ENCODE peak calls at places on chromosomes 7 and 10, in nine cellular contexts. One of them, this sample, is unnamed. For H3K4me1, the result is how much of the 10 kb centered on the place peaks cover.

GRCh38 chr7:141649137-141649864 is 52.7 kb downstream of the DENND11 start:
- DNase-seq in endodermal cell: no peak
- DNase-seq in heart right ventricle: no peak
- DNase-seq in upper lobe of right lung: no peak
- DNase-seq in stomach: no peak
- DNase-seq in SK-N-SH: no peak
- DNase-seq in sigmoid colon: no peak
- DNase-seq in pancreas: no peak
- DNase-seq in mucosa of descending colon: no peak
- DNase-seq in this sample: no peak

GRCh38 chr10:8586504-8586903 is 532.0 kb downstream of the GATA3 start:
- DNase-seq in endodermal cell: no peak
- DNase-seq in upper lobe of right lung: no peak
- DNase-seq in SK-N-SH: no peak
- DNase-seq in sigmoid colon: no peak
- DNase-seq in mucosa of descending colon: no peak
- DNase-seq in pancreas: no peak
- DNase-seq in stomach: no peak
- DNase-seq in heart right ventricle: no peak
- DNase-seq in this sample: no peak

GRCh38 chr10:24866615-24867583 is 85.5 kb downstream of the PRTFDC1 start:
- DNase-seq in upper lobe of right lung: peak
- DNase-seq in sigmoid colon: peak
- DNase-seq in mucosa of descending colon: no peak
- DNase-seq in SK-N-SH: no peak
- DNase-seq in pancreas: no peak
- DNase-seq in stomach: peak
- DNase-seq in endodermal cell: peak
- DNase-seq in heart right ventricle: peak
- DNase-seq in this sample: peak

GRCh38 chr7:155455776-155456516 is 2.0 kb upstream of the EN2 start:
- DNase-seq in pancreas: no peak
- DNase-seq in endodermal cell: peak
- DNase-seq in stomach: no peak
- DNase-seq in mucosa of descending colon: no peak
- DNase-seq in upper lobe of right lung: peak
- DNase-seq in heart right ventricle: no peak
- DNase-seq in sigmoid colon: no peak
- DNase-seq in SK-N-SH: peak
- DNase-seq in this sample: no peak

GRCh38 chr7:102185796-102186195 is 100.9 kb upstream of the SH2B2 start:
- DNase-seq in upper lobe of right lung: no peak
- DNase-seq in mucosa of descending colon: no peak
- DNase-seq in pancreas: no peak
- DNase-seq in heart right ventricle: no peak
- DNase-seq in SK-N-SH: no peak
- DNase-seq in stomach: no peak
- DNase-seq in endodermal cell: no peak
- DNase-seq in sigmoid colon: no peak
- DNase-seq in this sample: no peak

GRCh38 chr10:59337254-59337653 is 25.1 kb downstream of the FAM13C start:
- DNase-seq in sigmoid colon: peak
- DNase-seq in SK-N-SH: no peak
- DNase-seq in mucosa of descending colon: no peak
- DNase-seq in pancreas: no peak
- DNase-seq in heart right ventricle: no peak
- DNase-seq in upper lobe of right lung: no peak
- DNase-seq in endodermal cell: no peak
- DNase-seq in stomach: peak
- DNase-seq in this sample: no peak

GRCh38 chr10:80278480-80278879 is 11.0 kb downstream of the MAT1A start:
- DNase-seq in endodermal cell: no peak
- DNase-seq in heart right ventricle: no peak
- DNase-seq in upper lobe of right lung: no peak
- DNase-seq in pancreas: no peak
- DNase-seq in mucosa of descending colon: no peak
- DNase-seq in sigmoid colon: no peak
- DNase-seq in stomach: peak
- DNase-seq in SK-N-SH: no peak
- DNase-seq in this sample: no peak

GRCh38 chr10:73931767-73932624 is 21.1 kb downstream of the PLAU start:
- DNase-seq in mucosa of descending colon: peak
- DNase-seq in SK-N-SH: no peak
- DNase-seq in upper lobe of right lung: peak
- DNase-seq in heart right ventricle: no peak
- DNase-seq in pancreas: no peak
- DNase-seq in endodermal cell: peak
- DNase-seq in sigmoid colon: no peak
- DNase-seq in stomach: peak
- DNase-seq in this sample: no peak

GRCh38 chr7:101066141-101066857 is 19.0 kb upstream of the TRIM56 start:
- DNase-seq in upper lobe of right lung: no peak
- DNase-seq in sigmoid colon: no peak
- DNase-seq in endodermal cell: peak
- DNase-seq in stomach: no peak
- DNase-seq in pancreas: no peak
- DNase-seq in heart right ventricle: peak
- DNase-seq in mucosa of descending colon: no peak
- DNase-seq in SK-N-SH: no peak
- DNase-seq in this sample: no peak
- TF ChIP-seq CTCF in upper lobe of right lung: no peak
- TF ChIP-seq CTCF in sigmoid colon: no peak
- TF ChIP-seq CTCF in endodermal cell: no peak
- TF ChIP-seq CTCF in stomach: no peak
- TF ChIP-seq CTCF in pancreas: no peak
- TF ChIP-seq CTCF in heart right ventricle: no peak
- TF ChIP-seq CTCF in mucosa of descending colon: no peak
- TF ChIP-seq CTCF in SK-N-SH: no peak
- TF ChIP-seq CTCF in this sample: no peak

GRCh38 chr7:131328387-131329175 is 905 bp downstream of the MKLN1 start:
- DNase-seq in SK-N-SH: no peak
- DNase-seq in stomach: no peak
- DNase-seq in mucosa of descending colon: no peak
- DNase-seq in heart right ventricle: no peak
- DNase-seq in endodermal cell: no peak
- DNase-seq in sigmoid colon: no peak
- DNase-seq in upper lobe of right lung: no peak
- DNase-seq in pancreas: no peak
- DNase-seq in this sample: no peak

GRCh38 chr7:131331806-131332205 is 4.1 kb downstream of the MKLN1 start:
- DNase-seq in endodermal cell: no peak
- DNase-seq in sigmoid colon: no peak
- DNase-seq in upper lobe of right lung: no peak
- DNase-seq in pancreas: no peak
- DNase-seq in SK-N-SH: no peak
- DNase-seq in heart right ventricle: no peak
- DNase-seq in stomach: no peak
- DNase-seq in mucosa of descending colon: no peak
- DNase-seq in this sample: no peak

GRCh38 chr7:131327626-131328386 is at the start of gene MKLN1:
- DNase-seq in endodermal cell: peak
- DNase-seq in mucosa of descending colon: peak
- DNase-seq in pancreas: peak
- DNase-seq in upper lobe of right lung: peak
- DNase-seq in sigmoid colon: peak
- DNase-seq in heart right ventricle: peak
- DNase-seq in SK-N-SH: peak
- DNase-seq in stomach: peak
- DNase-seq in this sample: peak

GRCh38 chr7:131329176-131329570 is 1.5 kb downstream of the MKLN1 start:
- DNase-seq in sigmoid colon: no peak
- DNase-seq in stomach: peak
- DNase-seq in upper lobe of right lung: no peak
- DNase-seq in heart right ventricle: no peak
- DNase-seq in pancreas: no peak
- DNase-seq in SK-N-SH: no peak
- DNase-seq in mucosa of descending colon: no peak
- DNase-seq in endodermal cell: peak
- DNase-seq in this sample: no peak

DNA sequence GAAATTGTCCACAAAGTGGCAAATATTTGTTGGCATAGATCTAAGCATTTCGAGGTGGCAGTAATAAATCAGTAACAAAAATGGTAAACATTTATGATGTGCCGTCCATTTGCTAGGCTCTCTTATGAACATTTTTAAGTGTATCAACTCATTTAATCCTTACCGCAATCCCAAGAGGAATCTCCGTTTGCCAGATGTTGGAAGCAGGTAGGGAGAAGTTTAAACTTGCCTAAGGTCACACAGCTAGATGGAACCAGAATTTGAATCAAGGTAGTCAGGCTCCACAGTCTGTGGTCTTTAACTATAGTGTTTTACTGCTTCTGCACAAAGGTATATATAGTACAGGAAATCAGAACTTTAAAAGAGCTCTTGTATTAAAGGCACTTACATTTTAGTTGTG is 2.6 kb downstream of the MKLN1 start:
- DNase-seq in SK-N-SH: no peak
- DNase-seq in upper lobe of right lung: no peak
- DNase-seq in stomach: no peak
- DNase-seq in pancreas: no peak
- DNase-seq in sigmoid colon: no peak
- DNase-seq in heart right ventricle: no peak
- DNase-seq in mucosa of descending colon: no peak
- DNase-seq in endodermal cell: no peak
- DNase-seq in this sample: no peak
- H3K4me3 ChIP-seq in SK-N-SH: no peak
- H3K4me3 ChIP-seq in upper lobe of right lung: peak
- H3K4me3 ChIP-seq in stomach: peak
- H3K4me3 ChIP-seq in pancreas: no peak
- H3K4me3 ChIP-seq in sigmoid colon: no peak
- H3K4me3 ChIP-seq in heart right ventricle: no peak
- H3K4me3 ChIP-seq in mucosa of descending colon: no peak
- H3K4me3 ChIP-seq in endodermal cell: peak
- H3K4me3 ChIP-seq in this sample: peak

GRCh38 chr10:69346776-69347175 is 68.5 kb downstream of the HK1 start:
- DNase-seq in heart right ventricle: no peak
- DNase-seq in stomach: no peak
- DNase-seq in sigmoid colon: no peak
- DNase-seq in endodermal cell: no peak
- DNase-seq in SK-N-SH: no peak
- DNase-seq in pancreas: no peak
- DNase-seq in mucosa of descending colon: no peak
- DNase-seq in upper lobe of right lung: no peak
- DNase-seq in this sample: no peak

GRCh38 chr10:69344591-69345244 is 66.4 kb downstream of the HK1 start:
- DNase-seq in upper lobe of right lung: no peak
- DNase-seq in sigmoid colon: no peak
- DNase-seq in endodermal cell: peak
- DNase-seq in heart right ventricle: no peak
- DNase-seq in mucosa of descending colon: no peak
- DNase-seq in stomach: no peak
- DNase-seq in pancreas: no peak
- DNase-seq in SK-N-SH: no peak
- DNase-seq in this sample: no peak

GRCh38 chr10:69343905-69344304 is 65.6 kb downstream of the HK1 start:
- DNase-seq in sigmoid colon: no peak
- DNase-seq in SK-N-SH: no peak
- DNase-seq in mucosa of descending colon: no peak
- DNase-seq in pancreas: no peak
- DNase-seq in heart right ventricle: no peak
- DNase-seq in upper lobe of right lung: no peak
- DNase-seq in endodermal cell: no peak
- DNase-seq in stomach: no peak
- DNase-seq in this sample: no peak

GRCh38 chr10:69345890-69346474 is 67.7 kb downstream of the HK1 start:
- DNase-seq in mucosa of descending colon: no peak
- DNase-seq in upper lobe of right lung: no peak
- DNase-seq in heart right ventricle: no peak
- DNase-seq in pancreas: no peak
- DNase-seq in endodermal cell: peak
- DNase-seq in sigmoid colon: no peak
- DNase-seq in stomach: no peak
- DNase-seq in SK-N-SH: no peak
- DNase-seq in this sample: peak

DNA sequence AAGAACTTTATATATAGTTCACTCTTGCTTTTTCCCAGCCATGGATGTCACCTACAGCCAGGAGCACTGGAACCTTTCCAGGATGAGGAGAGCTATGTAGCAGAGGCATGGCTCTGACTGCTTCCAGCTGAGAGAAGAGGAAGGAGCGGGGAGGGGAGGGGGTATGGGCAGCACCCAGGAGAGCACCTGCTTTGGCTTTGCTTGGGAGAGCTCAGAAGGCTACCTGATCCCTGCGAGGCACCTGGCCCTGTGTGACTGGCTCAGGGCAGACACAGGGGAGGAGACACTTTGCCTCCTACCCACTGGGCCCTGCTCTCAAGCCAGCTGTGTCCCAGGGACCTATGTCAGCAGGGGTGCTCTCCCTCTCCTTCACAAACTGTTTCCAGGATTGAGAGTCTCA is 67.1 kb downstream of the HK1 start:
- DNase-seq in upper lobe of right lung: no peak
- DNase-seq in stomach: peak
- DNase-seq in SK-N-SH: no peak
- DNase-seq in mucosa of descending colon: no peak
- DNase-seq in endodermal cell: peak
- DNase-seq in sigmoid colon: no peak
- DNase-seq in heart right ventricle: peak
- DNase-seq in pancreas: no peak
- DNase-seq in this sample: no peak
- H3K4me1 ChIP-seq in upper lobe of right lung: under half
- H3K4me1 ChIP-seq in stomach: half or more
- H3K4me1 ChIP-seq in SK-N-SH: under half
- H3K4me1 ChIP-seq in mucosa of descending colon: under half
- H3K4me1 ChIP-seq in endodermal cell: under half
- H3K4me1 ChIP-seq in sigmoid colon: under half
- H3K4me1 ChIP-seq in heart right ventricle: half or more
- H3K4me1 ChIP-seq in pancreas: under half
- H3K4me1 ChIP-seq in this sample: under half

GRCh38 chr7:66497346-66497745 is 131.3 kb upstream of the KCTD7 start:
- DNase-seq in endodermal cell: no peak
- DNase-seq in stomach: no peak
- DNase-seq in mucosa of descending colon: no peak
- DNase-seq in sigmoid colon: peak
- DNase-seq in pancreas: no peak
- DNase-seq in upper lobe of right lung: peak
- DNase-seq in heart right ventricle: no peak
- DNase-seq in SK-N-SH: no peak
- DNase-seq in this sample: no peak

DNA sequence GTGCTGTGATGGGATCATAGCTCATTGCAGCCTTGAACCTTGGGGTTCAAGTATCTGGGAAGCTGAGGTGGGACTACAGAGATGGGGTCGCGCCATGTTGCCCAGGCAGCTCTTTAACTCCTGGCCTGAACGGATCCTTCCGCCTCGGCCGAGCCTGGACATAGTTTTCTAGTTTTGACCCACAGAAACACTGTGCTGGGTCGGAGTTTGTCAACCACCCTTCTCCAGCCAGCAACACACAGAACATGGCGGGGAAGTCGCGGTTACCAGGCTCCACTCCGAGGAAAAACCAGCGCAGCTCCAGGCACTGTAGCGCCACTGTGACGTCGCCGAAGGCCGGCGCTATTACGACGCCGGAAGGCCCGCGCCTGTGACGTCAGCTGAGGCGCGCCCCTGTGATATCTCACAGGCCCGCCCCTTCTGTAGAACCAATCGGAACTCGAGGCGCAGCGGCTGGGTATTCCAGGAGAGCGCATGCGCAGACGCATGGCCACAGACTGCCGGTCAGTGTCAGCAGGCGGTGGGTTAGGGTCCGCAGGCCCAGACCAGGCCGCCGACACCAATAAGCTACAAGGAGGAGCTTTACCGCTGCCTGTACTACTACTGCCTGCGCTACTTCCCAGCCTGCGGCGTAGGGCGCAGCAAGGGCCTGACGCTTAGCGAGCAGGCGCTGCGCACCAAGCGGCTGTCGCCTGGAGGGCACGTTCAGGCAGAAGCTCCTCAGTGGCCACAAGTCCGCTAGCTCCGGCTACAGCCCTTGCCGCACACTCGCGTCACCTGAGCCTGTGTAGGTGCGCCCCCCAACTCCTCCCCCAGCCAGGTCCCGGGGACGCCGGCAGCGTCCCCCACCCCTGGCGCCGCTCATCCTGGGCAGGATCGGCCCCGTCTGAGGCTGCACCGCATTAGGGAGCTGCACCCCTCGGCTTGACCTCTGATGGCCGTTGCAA is 135.2 kb upstream of the KCTD7 start:
- DNase-seq in pancreas: peak
- DNase-seq in endodermal cell: peak
- DNase-seq in mucosa of descending colon: peak
- DNase-seq in stomach: peak
- DNase-seq in SK-N-SH: peak
- DNase-seq in upper lobe of right lung: peak
- DNase-seq in heart right ventricle: peak
- DNase-seq in sigmoid colon: peak
- DNase-seq in this sample: peak
- TF ChIP-seq CTCF in pancreas: no peak
- TF ChIP-seq CTCF in endodermal cell: peak
- TF ChIP-seq CTCF in mucosa of descending colon: peak
- TF ChIP-seq CTCF in stomach: no peak
- TF ChIP-seq CTCF in SK-N-SH: peak
- TF ChIP-seq CTCF in upper lobe of right lung: peak
- TF ChIP-seq CTCF in heart right ventricle: peak
- TF ChIP-seq CTCF in sigmoid colon: peak
- TF ChIP-seq CTCF in this sample: peak